ENCODE peak calls at places on chromosome 4, in four cellular contexts. M, Z, G and V are unnamed samples.

GRCh38 chr4:52633846-52634245 is 25.3 kb downstream of the USP46 start:
- DNase-seq in M (no peak), Z (no peak), G (no peak), V (no peak)

GRCh38 chr4:116020141-116020722 is 906.8 kb upstream of the NDST4 start:
- DNase-seq in M (no peak), Z (peak; percentile 27), G (no peak), V (no peak)

GRCh38 chr4:46505131-46505530 is 115.2 kb upstream of the GABRA2 start:
- DNase-seq in M (no peak), Z (no peak), G (no peak), V (no peak)

GRCh38 chr4:25346913-25347312 is 30.1 kb upstream of the ANAPC4 start:
- DNase-seq in M (no peak), Z (no peak), G (no peak), V (no peak)

GRCh38 chr4:173556398-173557131 is 26.5 kb upstream of the HAND2 start:
- DNase-seq in M (no peak), Z (no peak), G (no peak), V (no peak)

GRCh38 chr4:184408021-184408710 is 66.2 kb downstream of the IRF2 start:
- DNase-seq in M (peak; percentile 50), Z (no peak), G (no peak), V (no peak)

GRCh38 chr4:183438458-183439113 is 5.8 kb upstream of the CDKN2AIP start:
- DNase-seq in M (peak; percentile 76), Z (peak; percentile 82), G (peak; percentile 79), V (no peak)

GRCh38 chr4:90328558-90328957 is 201.4 kb downstream of the CCSER1 start:
- DNase-seq in M (peak; percentile 26), Z (peak; percentile 44), G (peak; percentile 14), V (no peak)

GRCh38 chr4:151957163-151957562 is 196.4 kb upstream of the GATB start:
- DNase-seq in M (peak; percentile 3), Z (no peak), G (peak; percentile 38), V (no peak)

GRCh38 chr4:16225681-16225995 is 633 bp downstream of the TAPT1 start:
- DNase-seq in M (peak; percentile 33), Z (no peak), G (no peak), V (no peak)

GRCh38 chr4:173171098-173171497 is 2.5 kb downstream of the GALNT7 start:
- DNase-seq in M (peak; percentile 60), Z (no peak), G (peak; percentile 37), V (no peak)

GRCh38 chr4:163111588-163111987 is 55.1 kb downstream of the NAF1 start:
- DNase-seq in M (peak; percentile 24), Z (no peak), G (peak; percentile 27), V (no peak)

GRCh38 chr4:153541426-153542096 is 75.4 kb downstream of the TMEM131L start:
- DNase-seq in M (peak; percentile 46), Z (no peak), G (no peak), V (no peak)

GRCh38 chr4:159206427-159206871 is 103.6 kb downstream of the RAPGEF2 start:
- DNase-seq in M (peak; percentile 21), Z (no peak), G (no peak), V (no peak)

GRCh38 chr4:98779021-98779420 is 120.6 kb upstream of the TSPAN5 start:
- DNase-seq in M (peak; percentile 15), Z (no peak), G (no peak), V (no peak)

GRCh38 chr4:138972956-138973819 is 42.4 kb upstream of the NOCT start:
- DNase-seq in M (no peak), Z (no peak), G (no peak), V (no peak)

GRCh38 chr4:76905521-76905920 is 7.6 kb upstream of the SOWAHB start:
- DNase-seq in M (peak; percentile 70), Z (no peak), G (no peak), V (no peak)

GRCh38 chr4:56247646-56248045 is 139.6 kb downstream of the AASDH start:
- DNase-seq in M (no peak), Z (no peak), G (peak; percentile 19), V (no peak)

GRCh38 chr4:17788956-17789355 is 7.5 kb upstream of the FAM184B start:
- DNase-seq in M (no peak), Z (no peak), G (no peak), V (no peak)

GRCh38 chr4:98861100-98861499 is 67.8 kb downstream of the EIF4E start:
- DNase-seq in M (no peak), Z (no peak), G (no peak), V (no peak)

GRCh38 chr4:18075823-18076433 is 54.4 kb upstream of the LCORL start:
- DNase-seq in M (no peak), Z (peak; percentile 52), G (peak; percentile 7), V (no peak)

GRCh38 chr4:98754736-98755135 is 96.3 kb upstream of the TSPAN5 start:
- DNase-seq in M (no peak), Z (no peak), G (no peak), V (no peak)

GRCh38 chr4:61984260-61984909 is 784.3 kb downstream of the ADGRL3 start:
- DNase-seq in M (no peak), Z (no peak), G (no peak), V (no peak)

GRCh38 chr4:123744664-123745290 is 348.2 kb downstream of the SPRY1 start:
- DNase-seq in M (no peak), Z (no peak), G (peak; percentile 37), V (peak; percentile 58)

GRCh38 chr4:5970381-5971076 is 47.7 kb downstream of the C4orf50 start:
- DNase-seq in M (no peak), Z (no peak), G (no peak), V (no peak)

DNA sequence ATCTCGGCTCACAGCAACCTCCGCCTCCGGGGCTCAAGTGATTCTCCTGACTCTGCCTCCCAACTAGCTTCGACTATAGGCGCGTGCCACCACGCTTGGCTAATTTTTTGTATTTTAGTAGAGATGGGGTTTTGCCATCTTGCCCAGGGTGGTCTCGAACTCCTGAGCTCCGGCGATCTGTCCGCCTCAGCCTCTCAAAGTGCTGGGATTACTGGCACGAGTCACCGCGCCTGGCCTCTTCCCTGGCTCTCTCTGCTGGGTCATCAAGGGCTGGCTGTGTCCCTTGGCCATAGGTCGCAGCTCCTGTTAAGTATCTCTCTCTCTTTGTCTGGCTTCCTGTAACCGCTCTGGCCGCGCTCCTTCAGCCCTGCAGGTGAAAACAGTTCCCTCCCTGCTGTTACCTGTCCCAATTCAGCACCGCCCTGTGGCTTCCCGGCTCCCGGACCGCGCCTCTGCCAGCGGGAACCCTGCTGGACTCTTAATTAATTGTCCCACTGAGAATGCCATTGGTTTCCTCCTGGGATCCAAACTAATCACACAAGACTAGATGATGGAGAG is 1.3 kb upstream of the RGS12 start:
- DNase-seq in M (no peak), Z (no peak), G (peak; percentile 40), V (no peak)
- H3K4me3 ChIP-seq in M (peak overlapping the region; percentile 83), Z (peak overlapping the region; percentile 73), G (peak overlapping the region; percentile 96), V (peak overlapping the region; percentile 76)

DNA sequence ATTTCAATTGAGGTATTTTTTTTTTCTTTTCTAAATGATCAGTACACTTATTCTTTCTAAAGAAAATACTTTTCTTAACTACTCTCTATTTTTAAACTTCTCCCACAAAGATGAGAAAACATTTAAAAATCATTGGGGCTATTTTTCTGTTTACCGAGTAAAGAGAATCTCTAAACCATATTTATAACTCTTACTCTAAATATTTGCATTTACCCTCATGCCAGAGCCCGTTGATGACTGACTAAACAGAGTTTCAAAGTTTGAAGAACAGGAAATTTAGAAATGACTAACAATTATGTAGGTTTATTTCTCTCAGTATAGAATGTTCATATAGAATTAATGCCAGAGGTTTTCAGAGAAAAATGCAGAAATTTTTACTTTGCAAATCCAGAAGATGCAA is 2.7 kb upstream of the ALB start:
- DNase-seq in M (no peak), Z (no peak), G (no peak), V (no peak)
- H3K36me3 ChIP-seq in M (no peaks in the 10 kb centered on the region), Z (no peaks in the 10 kb centered on the region), G (no peaks in the 10 kb centered on the region), V (no peaks in the 10 kb centered on the region)

GRCh38 chr4:108611360-108611759 is 9.0 kb upstream of the RPL34 start:
- DNase-seq in M (peak; percentile 45), Z (no peak), G (peak; percentile 39), V (no peak)
- H3K4me3 ChIP-seq in M (peak overlapping the region; percentile 79), Z (no peak overlapping the region), G (no peak overlapping the region), V (peak overlapping the region; percentile 13)

GRCh38 chr4:40918330-40918729 is 168.6 kb downstream of the NSUN7 start:
- DNase-seq in M (peak; percentile 80), Z (no peak), G (peak; percentile 52), V (peak; percentile 73)

GRCh38 chr4:40923326-40924095 is 173.8 kb downstream of the NSUN7 start:
- DNase-seq in M (no peak), Z (no peak), G (no peak), V (no peak)

GRCh38 chr4:40927108-40927507 is 177.4 kb downstream of the NSUN7 start:
- DNase-seq in M (no peak), Z (no peak), G (no peak), V (no peak)

GRCh38 chr4:40924793-40925117 is 175.0 kb downstream of the NSUN7 start:
- DNase-seq in M (no peak), Z (no peak), G (no peak), V (no peak)

GRCh38 chr4:40924096-40924792 is 174.5 kb downstream of the NSUN7 start:
- DNase-seq in M (peak; percentile 65), Z (peak; percentile 32), G (peak; percentile 58), V (peak; percentile 38)
- H3K36me3 ChIP-seq in M (peaks cover 25% of the 10 kb centered on the region), Z (no peaks in the 10 kb centered on the region), G (no peaks in the 10 kb centered on the region), V (no peaks in the 10 kb centered on the region)

DNA sequence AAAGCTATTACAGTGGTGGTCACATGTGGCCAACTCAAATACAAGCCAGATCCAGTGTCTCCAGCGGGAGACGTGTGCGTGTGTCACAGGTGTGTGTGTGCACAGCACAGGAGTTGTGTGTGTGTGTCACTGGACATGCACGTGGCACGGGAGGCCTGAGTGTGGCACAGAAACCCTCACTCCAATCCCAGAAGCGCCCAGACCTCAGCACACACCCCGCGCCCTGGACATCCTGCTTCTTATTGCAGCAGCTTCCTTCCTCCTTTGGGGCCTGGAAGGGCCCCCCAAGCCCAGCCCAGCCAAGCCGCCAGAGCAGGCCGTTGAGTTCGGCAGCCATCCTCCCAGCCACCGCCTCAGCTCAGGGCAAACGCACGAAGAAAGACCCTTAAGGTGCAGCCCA is 37.9 kb downstream of the ACOX3 start:
- DNase-seq in M (no peak), Z (no peak), G (no peak), V (no peak)
- H3K4me3 ChIP-seq in M (no peak overlapping the region), Z (no peak overlapping the region), G (no peak overlapping the region), V (no peak overlapping the region)